ENCODE peak calls at places on chromosome 15, in eight cellular contexts. One of them, this sample, is unnamed.

GRCh38 chr15:51681303-51681963 is at the start of gene SCG3:
- DNase-seq in AG04450: no peak
- DNase-seq in pancreas: peak; percentile 89
- DNase-seq in Panc1: no peak
- DNase-seq in Peyer's patch: peak; percentile 83
- DNase-seq in effector memory CD4-positive, alpha-beta T cell: peak; percentile 7
- DNase-seq in psoas muscle: peak; percentile 70
- DNase-seq in mesendoderm: peak; percentile 98
- DNase-seq in this sample: peak; percentile 78

GRCh38 chr15:85336870-85337269 is 43.5 kb upstream of the AKAP13 start:
- DNase-seq in psoas muscle: no peak
- DNase-seq in Panc1: no peak
- DNase-seq in effector memory CD4-positive, alpha-beta T cell: no peak
- DNase-seq in Peyer's patch: no peak
- DNase-seq in mesendoderm: no peak
- DNase-seq in pancreas: no peak
- DNase-seq in AG04450: no peak
- DNase-seq in this sample: no peak

GRCh38 chr15:49843725-49844124 is 222.9 kb downstream of the DTWD1 start:
- DNase-seq in psoas muscle: no peak
- DNase-seq in Peyer's patch: no peak
- DNase-seq in pancreas: no peak
- DNase-seq in effector memory CD4-positive, alpha-beta T cell: no peak
- DNase-seq in Panc1: no peak
- DNase-seq in AG04450: no peak
- DNase-seq in mesendoderm: no peak
- DNase-seq in this sample: no peak

GRCh38 chr15:96893159-96893906 is 562.8 kb downstream of the NR2F2 start:
- DNase-seq in mesendoderm: peak; percentile 86
- DNase-seq in pancreas: no peak
- DNase-seq in AG04450: no peak
- DNase-seq in Panc1: no peak
- DNase-seq in psoas muscle: no peak
- DNase-seq in effector memory CD4-positive, alpha-beta T cell: no peak
- DNase-seq in Peyer's patch: no peak
- DNase-seq in this sample: no peak

GRCh38 chr15:66472176-66472999 is 25.2 kb downstream of the SNAPC5 start:
- DNase-seq in Panc1: no peak
- DNase-seq in mesendoderm: peak; percentile 99
- DNase-seq in Peyer's patch: no peak
- DNase-seq in pancreas: no peak
- DNase-seq in AG04450: no peak
- DNase-seq in psoas muscle: no peak
- DNase-seq in effector memory CD4-positive, alpha-beta T cell: peak; percentile 17
- DNase-seq in this sample: no peak

GRCh38 chr15:63832620-63833245 is 1.0 kb downstream of the HERC1 start:
- DNase-seq in effector memory CD4-positive, alpha-beta T cell: no peak
- DNase-seq in Peyer's patch: no peak
- DNase-seq in pancreas: no peak
- DNase-seq in Panc1: no peak
- DNase-seq in mesendoderm: no peak
- DNase-seq in AG04450: no peak
- DNase-seq in psoas muscle: no peak
- DNase-seq in this sample: no peak

GRCh38 chr15:68304611-68305337 is 27.2 kb downstream of the FEM1B start:
- DNase-seq in mesendoderm: peak; percentile 90
- DNase-seq in pancreas: no peak
- DNase-seq in effector memory CD4-positive, alpha-beta T cell: no peak
- DNase-seq in Panc1: no peak
- DNase-seq in AG04450: no peak
- DNase-seq in psoas muscle: no peak
- DNase-seq in Peyer's patch: peak; percentile 38
- DNase-seq in this sample: no peak

GRCh38 chr15:39174332-39174731 is 406.5 kb upstream of the THBS1 start:
- DNase-seq in Panc1: no peak
- DNase-seq in psoas muscle: no peak
- DNase-seq in AG04450: no peak
- DNase-seq in mesendoderm: no peak
- DNase-seq in pancreas: no peak
- DNase-seq in Peyer's patch: no peak
- DNase-seq in effector memory CD4-positive, alpha-beta T cell: no peak
- DNase-seq in this sample: no peak

GRCh38 chr15:96334705-96335428 is 4.4 kb downstream of the NR2F2 start:
- DNase-seq in effector memory CD4-positive, alpha-beta T cell: no peak
- DNase-seq in AG04450: no peak
- DNase-seq in psoas muscle: no peak
- DNase-seq in Panc1: no peak
- DNase-seq in mesendoderm: no peak
- DNase-seq in Peyer's patch: no peak
- DNase-seq in pancreas: no peak
- DNase-seq in this sample: no peak

GRCh38 chr15:68829068-68829467 is 8.4 kb upstream of the ANP32A start:
- DNase-seq in effector memory CD4-positive, alpha-beta T cell: no peak
- DNase-seq in Peyer's patch: no peak
- DNase-seq in Panc1: no peak
- DNase-seq in pancreas: no peak
- DNase-seq in psoas muscle: no peak
- DNase-seq in mesendoderm: peak; percentile 60
- DNase-seq in AG04450: no peak
- DNase-seq in this sample: peak; percentile 47

GRCh38 chr15:36867436-36867835 is 232.9 kb downstream of the MEIS2 start:
- DNase-seq in mesendoderm: no peak
- DNase-seq in effector memory CD4-positive, alpha-beta T cell: no peak
- DNase-seq in psoas muscle: no peak
- DNase-seq in Peyer's patch: no peak
- DNase-seq in AG04450: no peak
- DNase-seq in pancreas: no peak
- DNase-seq in Panc1: no peak
- DNase-seq in this sample: no peak

GRCh38 chr15:76177491-76178040 is 117.8 kb downstream of the TMEM266 start:
- DNase-seq in mesendoderm: no peak
- DNase-seq in psoas muscle: peak; percentile 87
- DNase-seq in Peyer's patch: no peak
- DNase-seq in Panc1: no peak
- DNase-seq in AG04450: no peak
- DNase-seq in effector memory CD4-positive, alpha-beta T cell: no peak
- DNase-seq in pancreas: no peak
- DNase-seq in this sample: no peak

GRCh38 chr15:69505906-69506305 is 53.3 kb downstream of the RPLP1 start:
- DNase-seq in mesendoderm: no peak
- DNase-seq in effector memory CD4-positive, alpha-beta T cell: no peak
- DNase-seq in pancreas: no peak
- DNase-seq in Panc1: no peak
- DNase-seq in AG04450: no peak
- DNase-seq in psoas muscle: no peak
- DNase-seq in Peyer's patch: no peak
- DNase-seq in this sample: no peak

GRCh38 chr15:73637527-73637926 is 4.3 kb upstream of the NPTN start:
- DNase-seq in mesendoderm: peak; percentile 37
- DNase-seq in Peyer's patch: no peak
- DNase-seq in pancreas: no peak
- DNase-seq in effector memory CD4-positive, alpha-beta T cell: no peak
- DNase-seq in Panc1: no peak
- DNase-seq in AG04450: no peak
- DNase-seq in psoas muscle: no peak
- DNase-seq in this sample: no peak

GRCh38 chr15:27549796-27550195 is 549.3 kb downstream of the OCA2 start:
- DNase-seq in Peyer's patch: no peak
- DNase-seq in pancreas: no peak
- DNase-seq in psoas muscle: no peak
- DNase-seq in Panc1: no peak
- DNase-seq in mesendoderm: no peak
- DNase-seq in effector memory CD4-positive, alpha-beta T cell: no peak
- DNase-seq in AG04450: no peak
- DNase-seq in this sample: no peak

GRCh38 chr15:38685686-38686339 is 121.2 kb upstream of the RASGRP1 start:
- DNase-seq in mesendoderm: no peak
- DNase-seq in Panc1: no peak
- DNase-seq in psoas muscle: no peak
- DNase-seq in pancreas: no peak
- DNase-seq in AG04450: no peak
- DNase-seq in effector memory CD4-positive, alpha-beta T cell: no peak
- DNase-seq in Peyer's patch: no peak
- DNase-seq in this sample: no peak

GRCh38 chr15:79970921-79971434 is at the start of gene BCL2A1:
- DNase-seq in Peyer's patch: peak; percentile 70
- DNase-seq in Panc1: peak; percentile 93
- DNase-seq in pancreas: no peak
- DNase-seq in psoas muscle: no peak
- DNase-seq in mesendoderm: no peak
- DNase-seq in AG04450: peak; percentile 56
- DNase-seq in effector memory CD4-positive, alpha-beta T cell: peak; percentile 31
- DNase-seq in this sample: no peak

GRCh38 chr15:58221591-58222241 is 83.5 kb downstream of the AQP9 start:
- DNase-seq in Panc1: no peak
- DNase-seq in Peyer's patch: no peak
- DNase-seq in psoas muscle: no peak
- DNase-seq in mesendoderm: peak; percentile 52
- DNase-seq in pancreas: no peak
- DNase-seq in effector memory CD4-positive, alpha-beta T cell: no peak
- DNase-seq in AG04450: no peak
- DNase-seq in this sample: peak; percentile 44

GRCh38 chr15:49247556-49248102 is 77.6 kb downstream of the GALK2 start:
- DNase-seq in mesendoderm: no peak
- DNase-seq in Peyer's patch: no peak
- DNase-seq in pancreas: no peak
- DNase-seq in psoas muscle: no peak
- DNase-seq in AG04450: no peak
- DNase-seq in effector memory CD4-positive, alpha-beta T cell: no peak
- DNase-seq in Panc1: no peak
- DNase-seq in this sample: no peak

GRCh38 chr15:80615783-80616391 is 79.2 kb upstream of the ABHD17C start:
- DNase-seq in Peyer's patch: peak; percentile 76
- DNase-seq in Panc1: no peak
- DNase-seq in effector memory CD4-positive, alpha-beta T cell: no peak
- DNase-seq in mesendoderm: no peak
- DNase-seq in pancreas: peak; percentile 40
- DNase-seq in psoas muscle: peak; percentile 57
- DNase-seq in AG04450: peak; percentile 33
- DNase-seq in this sample: no peak

GRCh38 chr15:63323798-63324651 is 46.6 kb downstream of the APH1B start:
- DNase-seq in mesendoderm: no peak
- DNase-seq in Panc1: no peak
- DNase-seq in effector memory CD4-positive, alpha-beta T cell: no peak
- DNase-seq in AG04450: no peak
- DNase-seq in pancreas: no peak
- DNase-seq in psoas muscle: no peak
- DNase-seq in Peyer's patch: no peak
- DNase-seq in this sample: no peak

GRCh38 chr15:64931381-64931780 is 19.7 kb downstream of the ANKDD1A start:
- DNase-seq in AG04450: no peak
- DNase-seq in mesendoderm: no peak
- DNase-seq in Peyer's patch: no peak
- DNase-seq in psoas muscle: no peak
- DNase-seq in Panc1: no peak
- DNase-seq in effector memory CD4-positive, alpha-beta T cell: no peak
- DNase-seq in pancreas: no peak
- DNase-seq in this sample: no peak

GRCh38 chr15:64934023-64934422 is 22.3 kb downstream of the ANKDD1A start:
- DNase-seq in pancreas: no peak
- DNase-seq in AG04450: no peak
- DNase-seq in mesendoderm: no peak
- DNase-seq in effector memory CD4-positive, alpha-beta T cell: no peak
- DNase-seq in psoas muscle: no peak
- DNase-seq in Peyer's patch: peak; percentile 15
- DNase-seq in Panc1: no peak
- DNase-seq in this sample: no peak

GRCh38 chr15:64928626-64929220 is 17.0 kb downstream of the ANKDD1A start:
- DNase-seq in AG04450: no peak
- DNase-seq in pancreas: no peak
- DNase-seq in psoas muscle: no peak
- DNase-seq in Panc1: no peak
- DNase-seq in effector memory CD4-positive, alpha-beta T cell: no peak
- DNase-seq in mesendoderm: no peak
- DNase-seq in Peyer's patch: no peak
- DNase-seq in this sample: no peak

GRCh38 chr15:64930019-64930652 is 18.4 kb downstream of the ANKDD1A start:
- DNase-seq in Peyer's patch: no peak
- DNase-seq in AG04450: no peak
- DNase-seq in pancreas: no peak
- DNase-seq in mesendoderm: no peak
- DNase-seq in Panc1: no peak
- DNase-seq in effector memory CD4-positive, alpha-beta T cell: no peak
- DNase-seq in psoas muscle: no peak
- DNase-seq in this sample: no peak

GRCh38 chr15:64930778-64931240 is 19.1 kb downstream of the ANKDD1A start:
- DNase-seq in AG04450: peak; percentile 11
- DNase-seq in psoas muscle: no peak
- DNase-seq in Panc1: no peak
- DNase-seq in pancreas: no peak
- DNase-seq in mesendoderm: no peak
- DNase-seq in effector memory CD4-positive, alpha-beta T cell: no peak
- DNase-seq in Peyer's patch: peak; percentile 39
- DNase-seq in this sample: no peak
- H3K27ac ChIP-seq in AG04450: no peak overlapping the region
- H3K27ac ChIP-seq in psoas muscle: no peak overlapping the region
- H3K27ac ChIP-seq in Panc1: no peak overlapping the region
- H3K27ac ChIP-seq in pancreas: no peak overlapping the region
- H3K27ac ChIP-seq in mesendoderm: no peak overlapping the region
- H3K27ac ChIP-seq in effector memory CD4-positive, alpha-beta T cell: no peak overlapping the region
- H3K27ac ChIP-seq in Peyer's patch: no peak overlapping the region
- H3K27ac ChIP-seq in this sample: no peak overlapping the region

GRCh38 chr15:70851889-70852288 is 2.1 kb downstream of the LARP6 start:
- DNase-seq in AG04450: no peak
- DNase-seq in mesendoderm: no peak
- DNase-seq in pancreas: no peak
- DNase-seq in psoas muscle: no peak
- DNase-seq in Peyer's patch: no peak
- DNase-seq in Panc1: no peak
- DNase-seq in effector memory CD4-positive, alpha-beta T cell: no peak
- DNase-seq in this sample: no peak
- H3K27ac ChIP-seq in AG04450: peak overlapping the region; percentile 94
- H3K27ac ChIP-seq in mesendoderm: no peak overlapping the region
- H3K27ac ChIP-seq in pancreas: no peak overlapping the region
- H3K27ac ChIP-seq in psoas muscle: no peak overlapping the region
- H3K27ac ChIP-seq in Peyer's patch: no peak overlapping the region
- H3K27ac ChIP-seq in Panc1: peak overlapping the region; percentile 90
- H3K27ac ChIP-seq in effector memory CD4-positive, alpha-beta T cell: no peak overlapping the region
- H3K27ac ChIP-seq in this sample: no peak overlapping the region

GRCh38 chr15:89244512-89244869 is 712 bp downstream of the FANCI start:
- DNase-seq in AG04450: no peak
- DNase-seq in mesendoderm: no peak
- DNase-seq in psoas muscle: no peak
- DNase-seq in Peyer's patch: no peak
- DNase-seq in pancreas: no peak
- DNase-seq in effector memory CD4-positive, alpha-beta T cell: no peak
- DNase-seq in Panc1: no peak
- DNase-seq in this sample: no peak
- H3K27ac ChIP-seq in AG04450: no peak overlapping the region
- H3K27ac ChIP-seq in mesendoderm: no peak overlapping the region
- H3K27ac ChIP-seq in psoas muscle: no peak overlapping the region
- H3K27ac ChIP-seq in Peyer's patch: no peak overlapping the region
- H3K27ac ChIP-seq in pancreas: no peak overlapping the region
- H3K27ac ChIP-seq in effector memory CD4-positive, alpha-beta T cell: peak overlapping the region; percentile 11
- H3K27ac ChIP-seq in Panc1: peak overlapping the region; percentile 92
- H3K27ac ChIP-seq in this sample: peak overlapping the region; percentile 78

DNA sequence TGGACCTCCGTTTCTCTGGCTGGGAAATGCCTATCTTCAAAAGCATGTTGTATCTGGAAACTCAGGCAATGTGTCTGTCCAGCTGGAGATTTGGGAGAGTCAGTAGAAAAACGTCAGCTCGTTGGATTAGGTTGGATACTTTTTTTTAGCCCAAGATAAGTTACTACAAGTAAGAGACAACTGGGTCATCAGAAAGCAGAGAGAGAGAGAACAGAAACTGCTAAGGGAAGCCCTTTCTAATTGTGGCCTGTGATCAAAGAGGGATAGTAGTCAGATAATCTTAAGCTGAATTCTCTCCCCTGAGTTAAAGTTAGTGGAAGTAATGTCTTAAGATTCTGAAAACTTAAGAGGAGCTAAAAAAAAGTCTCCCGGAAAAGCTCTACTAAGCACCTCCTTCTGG is 78.9 kb upstream of the ZNF280D start:
- DNase-seq in pancreas: no peak
- DNase-seq in Peyer's patch: no peak
- DNase-seq in mesendoderm: no peak
- DNase-seq in AG04450: no peak
- DNase-seq in psoas muscle: no peak
- DNase-seq in effector memory CD4-positive, alpha-beta T cell: no peak
- DNase-seq in Panc1: no peak
- DNase-seq in this sample: no peak
- H3K27ac ChIP-seq in pancreas: peak overlapping the region; percentile 5
- H3K27ac ChIP-seq in Peyer's patch: no peak overlapping the region
- H3K27ac ChIP-seq in mesendoderm: no peak overlapping the region
- H3K27ac ChIP-seq in AG04450: no peak overlapping the region
- H3K27ac ChIP-seq in psoas muscle: peak overlapping the region; percentile 62
- H3K27ac ChIP-seq in effector memory CD4-positive, alpha-beta T cell: no peak overlapping the region
- H3K27ac ChIP-seq in Panc1: no peak overlapping the region
- H3K27ac ChIP-seq in this sample: no peak overlapping the region

This sample was measured in upper lobe of left lung.